ENCODE peak calls at places on chromosomes 16 and 17, in four cellular contexts. K is NB4, Y is cardiac fibroblast, H is GM23338. T is an unnamed sample.

GRCh38 chr16:71499775-71500364 is 10.7 kb upstream of the ZNF19 start:
- DNase-seq in H (peak), K (peak), Y (peak), T (peak)

GRCh38 chr17:2932946-2933345 is 130.5 kb downstream of the OR1D5 start:
- DNase-seq in K (no peak), Y (no peak), H (no peak), T (no peak)

GRCh38 chr16:88035292-88035691 is 84.1 kb downstream of the BANP start:
- DNase-seq in K (no peak), H (no peak), Y (no peak), T (no peak)

GRCh38 chr17:11555530-11555929 is 42.7 kb upstream of the DNAH9 start:
- DNase-seq in K (no peak), Y (no peak), H (no peak), T (no peak)

GRCh38 chr16:84308120-84308519 is 13.4 kb downstream of the WFDC1 start:
- DNase-seq in H (peak), Y (peak), K (peak), T (peak)

GRCh38 chr16:31476305-31477219 is 4.6 kb downstream of the TGFB1I1 start:
- DNase-seq in K (peak), Y (no peak), H (peak), T (no peak)

GRCh38 chr16:88653101-88653500 is 2.2 kb upstream of the CYBA start:
- DNase-seq in K (no peak), H (no peak), Y (no peak), T (no peak)

GRCh38 chr16:20846030-20846429 is 39.7 kb downstream of the REXO5 start:
- DNase-seq in H (no peak), K (no peak), Y (no peak), T (no peak)

GRCh38 chr17:82753201-82753464 is 1.3 kb downstream of the TBCD start:
- DNase-seq in Y (no peak), H (peak), K (no peak), T (no peak)

GRCh38 chr17:82754297-82755208 is 2.7 kb downstream of the TBCD start:
- DNase-seq in K (no peak), H (peak), Y (no peak), T (peak)

GRCh38 chr17:82752371-82753200 is 721 bp downstream of the TBCD start:
- DNase-seq in Y (peak), H (peak), K (peak), T (peak)

GRCh38 chr17:82751571-82752370 is at the start of gene TBCD:
- DNase-seq in K (peak), Y (peak), H (peak), T (peak)

DNA sequence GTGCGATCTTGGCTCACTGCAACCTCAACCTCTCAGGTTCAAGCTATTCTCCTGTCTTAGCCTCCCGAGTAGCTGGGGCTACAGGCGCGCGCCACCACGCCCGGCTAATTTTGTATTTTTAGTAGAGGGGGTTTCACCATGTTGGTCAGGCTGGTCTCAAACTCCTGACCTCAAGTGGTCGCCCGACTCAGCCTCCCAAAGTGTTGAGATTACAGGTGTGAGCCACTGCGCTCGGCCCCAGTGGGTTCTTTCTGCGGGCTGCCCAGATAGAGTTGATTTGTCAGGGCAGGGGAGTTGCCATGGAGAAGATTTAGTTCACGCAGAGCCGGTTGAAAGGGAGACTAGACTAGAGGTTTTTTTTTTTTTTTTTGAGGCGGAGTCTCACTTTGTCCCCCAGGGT is 1.7 kb downstream of the TBCD start:
- DNase-seq in H (peak), K (no peak), Y (no peak), T (no peak)
- H3K4me3 ChIP-seq in H (peak), K (no peak), Y (no peak), T (no peak)

DNA sequence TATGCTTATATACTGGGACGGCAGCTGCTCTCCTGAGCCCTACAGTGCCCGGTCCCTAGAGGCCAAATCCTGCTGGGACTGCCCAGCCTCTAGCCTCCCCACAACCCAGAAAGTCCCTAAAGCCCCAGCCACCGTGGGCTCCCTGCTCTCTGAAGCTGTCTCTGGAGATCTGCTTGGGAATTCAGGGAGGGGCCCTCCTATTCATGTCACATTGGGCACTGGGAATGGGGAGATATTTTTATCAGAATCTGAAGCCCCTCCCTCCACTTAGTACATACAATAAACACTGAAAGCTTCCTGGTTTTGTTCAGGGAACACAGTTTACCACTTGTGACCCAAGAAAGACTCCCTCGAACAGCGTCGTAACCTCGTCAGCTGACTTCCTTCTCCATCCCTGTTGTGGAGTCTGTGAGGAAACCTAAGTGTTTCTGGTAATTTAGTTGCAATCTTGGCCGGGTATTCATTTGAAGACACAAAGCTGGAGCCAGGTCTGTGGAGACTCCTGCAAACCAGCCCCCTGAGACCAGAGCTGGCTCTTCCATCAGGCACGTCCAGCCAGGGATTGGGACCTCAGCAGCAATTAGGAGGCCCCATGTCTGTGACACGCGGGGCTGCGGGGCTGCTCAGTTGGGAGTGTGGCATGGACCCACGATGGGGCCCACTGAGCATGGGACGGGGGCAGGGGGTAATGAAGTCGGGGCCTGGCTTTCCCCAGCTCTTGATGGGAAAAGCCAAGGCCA is 38.5 kb downstream of the PGS1 start:
- DNase-seq in Y (no peak), H (no peak), K (peak), T (no peak)
- H3K4me3 ChIP-seq in Y (no peak), H (no peak), K (no peak), T (no peak)

GRCh38 chr17:58333396-58334207 is 5.0 kb upstream of the TSPOAP1 start:
- DNase-seq in Y (no peak), K (peak), H (no peak), T (no peak)

GRCh38 chr17:58332720-58333395 is 4.3 kb upstream of the TSPOAP1 start:
- DNase-seq in Y (no peak), H (no peak), K (peak), T (no peak)

GRCh38 chr17:58335061-58335731 is 6.6 kb upstream of the TSPOAP1 start:
- DNase-seq in K (peak), H (no peak), Y (no peak), T (no peak)

GRCh38 chr17:58335779-58336455 is 7.3 kb upstream of the TSPOAP1 start:
- DNase-seq in Y (no peak), H (no peak), K (peak), T (no peak)

DNA sequence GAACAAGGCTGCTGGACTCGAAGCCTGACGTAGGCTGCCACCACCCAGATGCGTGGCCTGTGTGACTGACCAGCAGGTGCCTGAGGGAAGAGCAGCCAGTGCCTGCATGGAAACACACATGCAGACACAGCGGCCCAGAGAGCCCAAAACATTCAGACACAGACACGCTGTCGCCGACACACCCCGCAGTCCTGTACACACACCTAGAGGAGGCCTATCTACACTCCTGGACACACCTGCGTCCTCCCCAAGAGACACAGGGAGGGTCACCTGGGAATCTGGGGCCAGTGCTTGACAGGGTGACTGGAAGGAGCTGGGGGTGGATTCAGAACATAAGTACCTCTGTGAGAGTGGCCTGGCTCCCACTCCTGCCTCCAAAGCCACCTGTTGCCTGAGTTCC is 6.1 kb upstream of the TSPOAP1 start:
- DNase-seq in Y (no peak), K (no peak), H (no peak), T (no peak)
- H3K4me3 ChIP-seq in Y (no peak), K (peak), H (no peak), T (no peak)

GRCh38 chr16:86511317-86512161 is 1.2 kb downstream of the FOXF1 start:
- DNase-seq in Y (no peak), K (no peak), H (no peak), T (no peak)
- H3K4me3 ChIP-seq in Y (peak), K (no peak), H (peak), T (no peak)

DNA sequence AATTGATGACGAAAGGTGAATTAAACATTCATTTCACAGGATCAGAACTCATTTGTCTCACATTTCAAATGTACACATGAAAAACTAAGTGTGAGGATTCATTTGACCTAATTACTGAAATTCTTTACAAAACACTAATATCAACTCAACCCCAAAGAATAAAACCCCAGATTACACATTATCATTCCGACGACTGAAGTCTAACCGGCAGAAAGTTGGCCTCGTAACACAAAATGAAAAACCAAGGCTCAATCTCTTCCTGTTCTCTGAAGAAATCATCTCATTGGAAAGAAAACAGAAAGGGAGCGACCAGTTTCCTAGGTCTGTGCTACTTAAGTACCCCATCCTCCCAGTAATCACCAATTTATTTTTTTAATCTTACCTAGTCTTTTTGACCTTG is 1.8 kb downstream of the JPT1 start:
- DNase-seq in H (no peak), K (no peak), Y (no peak), T (no peak)
- H3K4me3 ChIP-seq in H (peak), K (peak), Y (peak), T (peak)